ENCODE peak calls at places on chromosomes 1 and 21, in eight cellular contexts. Q is transverse colon, U is AG04450, W is cardiac muscle cell, B is heart left ventricle, E is GM23248, S is psoas muscle, V is WERI-Rb-1. R is an unnamed sample.

GRCh38 chr1:186483561-186483960 is 22.6 kb upstream of the PDC start:
- DNase-seq in S (no peak), W (no peak), V (no peak), Q (no peak), E (no peak), U (no peak), B (no peak), R (no peak)

GRCh38 chr1:8674912-8675311 is 142.5 kb downstream of the RERE start:
- DNase-seq in W (no peak), B (no peak), E (peak; percentile 67), Q (no peak), S (no peak), U (no peak), V (no peak), R (no peak)

GRCh38 chr21:16377857-16378256 is 648.1 kb downstream of the USP25 start:
- DNase-seq in B (no peak), Q (no peak), V (no peak), S (no peak), W (no peak), U (no peak), E (no peak), R (no peak)

GRCh38 chr1:190475394-190476250 is 2.0 kb downstream of the BRINP3 start:
- DNase-seq in V (no peak), Q (peak; percentile 51), B (no peak), E (no peak), U (no peak), W (peak; percentile 25), S (no peak), R (no peak)

GRCh38 chr1:156089704-156090103 is 7.4 kb upstream of the MEX3A start:
- DNase-seq in V (peak; percentile 89), E (no peak), U (no peak), Q (no peak), W (no peak), B (no peak), S (no peak), R (no peak)

GRCh38 chr1:100721502-100722205 is 2.1 kb downstream of the VCAM1 start:
- DNase-seq in W (peak; percentile 44), S (peak; percentile 16), B (peak; percentile 27), U (peak; percentile 94), V (no peak), E (peak; percentile 94), Q (peak; percentile 25), R (peak; percentile 98)

GRCh38 chr1:151175036-151175741 is 592 bp downstream of the TMOD4 start:
- DNase-seq in B (peak; percentile 43), E (peak; percentile 7), S (peak; percentile 53), Q (no peak), W (no peak), U (no peak), V (no peak), R (no peak)

GRCh38 chr1:95084317-95085176 is 11.8 kb upstream of the ALG14 start:
- DNase-seq in B (no peak), U (no peak), E (peak; percentile 38), S (no peak), V (peak; percentile 40), W (peak; percentile 45), Q (no peak), R (peak; percentile 24)

GRCh38 chr1:52216907-52217458 is 75.1 kb downstream of the ZFYVE9 start:
- DNase-seq in Q (no peak), B (no peak), S (no peak), V (no peak), E (no peak), U (no peak), W (no peak), R (no peak)

GRCh38 chr21:15332572-15332971 is 267.8 kb upstream of the NRIP1 start:
- DNase-seq in Q (no peak), W (no peak), B (no peak), S (no peak), E (no peak), U (no peak), V (no peak), R (no peak)

GRCh38 chr1:212858461-212859265 is 588 bp downstream of the FLVCR1 start:
- DNase-seq in Q (peak; percentile 29), S (no peak), V (peak; percentile 48), W (peak; percentile 52), U (no peak), B (peak; percentile 35), E (peak; percentile 70), R (no peak)

GRCh38 chr1:1305300-1306069 is 2.2 kb downstream of the ACAP3 start:
- DNase-seq in V (peak; percentile 92), E (peak; percentile 86), Q (peak; percentile 89), B (peak; percentile 82), W (no peak), U (peak; percentile 29), S (peak; percentile 80), R (no peak)

GRCh38 chr1:67969446-67969845 is 81.0 kb downstream of the DIRAS3 start:
- DNase-seq in B (no peak), W (no peak), U (no peak), V (no peak), E (no peak), S (no peak), Q (no peak), R (no peak)

GRCh38 chr1:58618303-58618702 is 41.3 kb upstream of the TACSTD2 start:
- DNase-seq in V (no peak), E (peak; percentile 99), B (no peak), S (peak; percentile 61), W (no peak), U (peak; percentile 54), Q (peak; percentile 18), R (no peak)

GRCh38 chr1:54312874-54313316 is 93.3 kb downstream of the SSBP3 start:
- DNase-seq in V (no peak), B (peak; percentile 73), U (peak; percentile 30), Q (peak; percentile 47), W (no peak), E (peak; percentile 84), S (peak; percentile 59), R (no peak)

GRCh38 chr1:11053758-11054137 is 6.1 kb downstream of the SRM start:
- DNase-seq in B (no peak), Q (no peak), U (no peak), E (peak; percentile 53), W (peak; percentile 74), V (no peak), S (peak; percentile 28), R (no peak)

GRCh38 chr1:200558866-200559459 is 61.6 kb downstream of the KIF14 start:
- DNase-seq in Q (no peak), U (peak; percentile 41), B (no peak), V (peak; percentile 57), E (peak; percentile 73), S (no peak), W (peak; percentile 56), R (peak; percentile 24)

GRCh38 chr1:183164350-183164749 is 21.7 kb upstream of the LAMC2 start:
- DNase-seq in V (no peak), W (no peak), E (peak; percentile 64), U (no peak), S (no peak), B (no peak), Q (no peak), R (no peak)

GRCh38 chr1:183165456-183165855 is 20.6 kb upstream of the LAMC2 start:
- DNase-seq in W (no peak), V (no peak), U (no peak), B (no peak), S (no peak), E (no peak), Q (no peak), R (no peak)

GRCh38 chr1:183164963-183165362 is 21.1 kb upstream of the LAMC2 start:
- DNase-seq in S (no peak), W (no peak), E (no peak), V (no peak), U (no peak), Q (no peak), B (no peak), R (no peak)

GRCh38 chr1:183161391-183161790 is 24.7 kb upstream of the LAMC2 start:
- DNase-seq in U (no peak), S (no peak), Q (no peak), E (no peak), V (no peak), W (no peak), B (no peak), R (no peak)

DNA sequence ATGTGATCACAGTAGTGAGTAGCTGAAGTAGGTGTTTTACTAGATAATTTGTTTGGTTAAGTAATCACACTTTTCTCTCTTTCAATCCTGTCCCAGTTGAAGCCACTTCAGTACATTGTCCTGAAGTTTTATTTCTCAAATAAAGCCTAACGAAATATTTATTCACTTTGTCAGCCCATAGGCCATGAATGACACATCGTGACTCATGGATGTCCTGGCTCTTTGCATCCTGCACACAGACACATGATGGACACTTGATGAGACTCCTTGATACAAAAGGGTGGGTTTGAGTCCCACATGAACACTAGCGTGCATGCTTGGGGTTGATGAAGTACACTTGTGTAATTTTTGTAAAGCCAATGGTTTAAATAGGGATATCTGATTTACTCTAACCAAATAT is 22.8 kb upstream of the LAMC2 start:
- DNase-seq in U (peak; percentile 50), E (peak; percentile 87), V (no peak), Q (no peak), B (no peak), S (no peak), W (no peak), R (no peak)
- H3K27ac ChIP-seq in U (no peak overlapping the region), E (peak overlapping the region; percentile 65), V (no peak overlapping the region), Q (no peak overlapping the region), B (no peak overlapping the region), S (no peak overlapping the region), W (no peak overlapping the region), R (no peak overlapping the region)

DNA sequence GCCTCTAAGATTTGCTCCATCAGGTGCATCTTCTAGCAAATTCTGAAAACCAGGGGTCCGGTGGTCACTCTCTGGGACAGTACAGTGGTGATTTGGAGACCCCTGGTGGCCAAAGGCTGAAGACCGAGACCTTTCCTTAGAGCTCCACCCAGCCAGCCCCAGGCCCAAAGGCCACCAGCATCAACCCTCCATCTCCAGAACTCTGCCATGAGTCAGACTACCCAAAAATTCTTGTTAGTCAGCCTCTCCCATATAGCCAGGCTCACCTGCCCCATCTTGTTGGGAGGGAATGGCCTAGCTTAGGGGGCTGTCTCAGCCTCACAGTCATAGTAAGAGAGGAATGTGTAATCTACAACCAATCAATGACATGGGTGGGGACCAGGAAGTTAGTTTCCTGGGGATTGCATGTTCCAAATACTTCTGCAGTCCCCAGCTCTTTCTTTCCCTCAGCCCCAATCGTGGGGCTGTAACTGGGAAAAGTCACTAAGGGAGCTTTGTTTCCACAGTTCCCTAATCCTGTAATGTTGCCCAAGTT is 9.8 kb upstream of the COL8A2 start:
- DNase-seq in V (peak; percentile 68), E (peak; percentile 66), S (peak; percentile 58), W (peak; percentile 82), Q (peak; percentile 45), B (peak; percentile 56), U (no peak), R (no peak)
- H3K27ac ChIP-seq in V (no peak overlapping the region), E (peak overlapping the region; percentile 86), S (peak overlapping the region; percentile 82), W (no peak overlapping the region), Q (peak overlapping the region; percentile 65), B (no peak overlapping the region), U (peak overlapping the region; percentile 47), R (peak overlapping the region; percentile 86)

GRCh38 chr1:170306948-170307347 is 161.2 kb downstream of the NTMT2 start:
- DNase-seq in S (no peak), W (no peak), B (no peak), Q (no peak), E (no peak), V (no peak), U (no peak), R (no peak)
- H3K27ac ChIP-seq in S (no peak overlapping the region), W (no peak overlapping the region), B (no peak overlapping the region), Q (no peak overlapping the region), E (peak overlapping the region; percentile 41), V (no peak overlapping the region), U (no peak overlapping the region), R (no peak overlapping the region)

DNA sequence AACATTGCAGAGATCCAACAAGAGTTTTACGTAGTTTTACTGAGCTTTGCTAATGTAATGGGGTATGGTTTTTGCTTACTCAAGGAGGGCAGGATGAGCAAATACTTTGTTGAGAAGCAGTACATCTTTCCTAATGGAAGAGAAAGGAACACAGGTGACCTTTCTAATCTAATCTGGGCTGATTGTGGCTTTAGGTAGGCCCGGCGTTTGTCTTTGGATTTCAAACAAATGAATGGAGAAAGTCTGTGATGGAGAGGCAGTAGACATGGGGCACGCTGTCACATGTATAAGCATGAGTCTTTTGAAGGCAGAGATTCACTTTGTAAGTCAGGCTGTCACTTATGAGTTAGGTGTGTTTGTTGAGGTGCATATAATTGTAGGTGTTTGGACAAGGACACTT is 1.7 kb downstream of the PLEKHM2 start:
- DNase-seq in Q (no peak), W (no peak), U (no peak), B (no peak), E (peak; percentile 39), V (no peak), S (no peak), R (no peak)
- H3K27ac ChIP-seq in Q (peak overlapping the region; percentile 89), W (peak overlapping the region; percentile 100), U (no peak overlapping the region), B (no peak overlapping the region), E (peak overlapping the region; percentile 81), V (no peak overlapping the region), S (peak overlapping the region; percentile 96), R (no peak overlapping the region)

R was measured in SK-N-MC.